ENCODE peak calls at places on chromosomes 2 and 18, in eight cellular contexts. W is adrenal gland, P is epithelial cell of esophagus, O is hepatocyte, N is lower leg skin, K is BJ, U is fibroblast of lung, J is glutamatergic neuron. G is an unnamed sample.

GRCh38 chr2:230863442-230864121 is 1.2 kb upstream of the ITM2C start:
- DNase-seq in W (no peak), P (no peak), O (no peak), N (no peak), K (no peak), U (no peak), J (no peak), G (no peak)

GRCh38 chr2:152510636-152511035 is 175.7 kb downstream of the FMNL2 start:
- DNase-seq in W (no peak), P (peak), O (no peak), N (no peak), K (no peak), U (no peak), J (no peak), G (no peak)

GRCh38 chr2:9001229-9001628 is 2.3 kb downstream of the MBOAT2 start:
- DNase-seq in W (no peak), P (peak), O (no peak), N (no peak), K (no peak), U (peak), J (no peak), G (peak)

GRCh38 chr2:42360493-42360889 is 526 bp downstream of the COX7A2L start:
- DNase-seq in W (no peak), P (no peak), O (no peak), N (no peak), K (no peak), U (no peak), J (no peak), G (no peak)

GRCh38 chr2:232903989-232904388 is 33.9 kb downstream of the SNORC start:
- DNase-seq in W (no peak), P (no peak), O (peak), N (no peak), K (no peak), U (no peak), J (no peak), G (no peak)

GRCh38 chr2:64852771-64853241 is 136.4 kb upstream of the SLC1A4 start:
- DNase-seq in W (no peak), P (no peak), O (no peak), N (no peak), K (no peak), U (no peak), J (no peak), G (no peak)

GRCh38 chr2:241224851-241225438 is 36.5 kb downstream of the ANO7 start:
- DNase-seq in W (no peak), P (no peak), O (no peak), N (no peak), K (no peak), U (no peak), J (peak), G (no peak)

GRCh38 chr2:218569038-218569431 is 396 bp downstream of the CNOT9 start:
- DNase-seq in W (peak), P (peak), O (peak), N (peak), K (no peak), U (peak), J (peak), G (peak)

GRCh38 chr2:190627881-190628412 is 20.9 kb upstream of the NAB1 start:
- DNase-seq in W (no peak), P (peak), O (no peak), N (no peak), K (no peak), U (peak), J (peak), G (peak)

GRCh38 chr2:183782436-183782835 is 658.2 kb downstream of the NUP35 start:
- DNase-seq in W (no peak), P (no peak), O (no peak), N (no peak), K (no peak), U (no peak), J (no peak), G (no peak)

GRCh38 chr2:233994191-233994590 is 56.3 kb upstream of the SPP2 start:
- DNase-seq in W (no peak), P (no peak), O (no peak), N (no peak), K (no peak), U (no peak), J (no peak), G (no peak)

GRCh38 chr2:143361346-143361745 is 232.1 kb downstream of the ARHGAP15 start:
- DNase-seq in W (no peak), P (no peak), O (no peak), N (no peak), K (no peak), U (no peak), J (no peak), G (no peak)
- TF ChIP-seq CTCF in W (no peak), P (no peak), O (no peak), N (no peak), K (no peak), U (no peak), J (no peak), G (no peak)

GRCh38 chr2:137658433-137658832 is 305.8 kb upstream of the HNMT start:
- DNase-seq in W (no peak), P (no peak), O (no peak), N (no peak), K (no peak), U (no peak), J (no peak), G (no peak)

GRCh38 chr2:137654046-137654445 is 310.2 kb upstream of the HNMT start:
- DNase-seq in W (no peak), P (no peak), O (no peak), N (no peak), K (no peak), U (no peak), J (no peak), G (no peak)

GRCh38 chr2:137655812-137656211 is 308.5 kb upstream of the HNMT start:
- DNase-seq in W (no peak), P (no peak), O (no peak), N (no peak), K (no peak), U (no peak), J (no peak), G (no peak)

GRCh38 chr2:137659616-137660015 is 304.7 kb upstream of the HNMT start:
- DNase-seq in W (no peak), P (peak), O (peak), N (no peak), K (no peak), U (no peak), J (no peak), G (no peak)
- TF ChIP-seq CTCF in W (no peak), P (peak), O (peak), N (no peak), K (peak), U (no peak), J (no peak), G (no peak)

GRCh38 chr2:11745613-11746375 is 638 bp upstream of the LPIN1 start:
- DNase-seq in W (no peak), P (no peak), O (no peak), N (no peak), K (no peak), U (no peak), J (no peak), G (no peak)

GRCh38 chr2:11746376-11746806 is at the start of gene LPIN1:
- DNase-seq in W (peak), P (peak), O (peak), N (peak), K (no peak), U (peak), J (peak), G (peak)

GRCh38 chr2:11743531-11743815 is 3.0 kb upstream of the LPIN1 start:
- DNase-seq in W (no peak), P (no peak), O (no peak), N (no peak), K (no peak), U (no peak), J (no peak), G (no peak)

GRCh38 chr2:11743846-11744553 is 2.4 kb upstream of the LPIN1 start:
- DNase-seq in W (peak), P (peak), O (peak), N (peak), K (peak), U (peak), J (peak), G (peak)

GRCh38 chr2:11744631-11745394 is 1.6 kb upstream of the LPIN1 start:
- DNase-seq in W (no peak), P (no peak), O (peak), N (no peak), K (no peak), U (peak), J (peak), G (peak)
- TF ChIP-seq CTCF in W (peak), P (peak), O (peak), N (no peak), K (peak), U (peak), J (peak), G (peak)

GRCh38 chr2:40497251-40497859 is 45.5 kb upstream of the SLC8A1 start:
- DNase-seq in W (no peak), P (peak), O (no peak), N (no peak), K (no peak), U (no peak), J (no peak), G (no peak)
- TF ChIP-seq CTCF in W (no peak), P (no peak), O (no peak), N (no peak), K (no peak), U (peak), J (no peak), G (no peak)

GRCh38 chr18:31450409-31450808 is 2.9 kb downstream of the DSG3 start:
- DNase-seq in W (no peak), P (peak), O (no peak), N (no peak), K (no peak), U (peak), J (no peak), G (no peak)

GRCh38 chr18:31445908-31446307 is 1.6 kb upstream of the DSG3 start:
- DNase-seq in W (no peak), P (no peak), O (no peak), N (no peak), K (no peak), U (no peak), J (no peak), G (no peak)

GRCh38 chr18:31444142-31444541 is 3.4 kb upstream of the DSG3 start:
- DNase-seq in W (no peak), P (no peak), O (no peak), N (no peak), K (no peak), U (no peak), J (no peak), G (no peak)

GRCh38 chr18:31446854-31447253 is 687 bp upstream of the DSG3 start:
- DNase-seq in W (no peak), P (no peak), O (no peak), N (no peak), K (no peak), U (peak), J (no peak), G (no peak)

DNA sequence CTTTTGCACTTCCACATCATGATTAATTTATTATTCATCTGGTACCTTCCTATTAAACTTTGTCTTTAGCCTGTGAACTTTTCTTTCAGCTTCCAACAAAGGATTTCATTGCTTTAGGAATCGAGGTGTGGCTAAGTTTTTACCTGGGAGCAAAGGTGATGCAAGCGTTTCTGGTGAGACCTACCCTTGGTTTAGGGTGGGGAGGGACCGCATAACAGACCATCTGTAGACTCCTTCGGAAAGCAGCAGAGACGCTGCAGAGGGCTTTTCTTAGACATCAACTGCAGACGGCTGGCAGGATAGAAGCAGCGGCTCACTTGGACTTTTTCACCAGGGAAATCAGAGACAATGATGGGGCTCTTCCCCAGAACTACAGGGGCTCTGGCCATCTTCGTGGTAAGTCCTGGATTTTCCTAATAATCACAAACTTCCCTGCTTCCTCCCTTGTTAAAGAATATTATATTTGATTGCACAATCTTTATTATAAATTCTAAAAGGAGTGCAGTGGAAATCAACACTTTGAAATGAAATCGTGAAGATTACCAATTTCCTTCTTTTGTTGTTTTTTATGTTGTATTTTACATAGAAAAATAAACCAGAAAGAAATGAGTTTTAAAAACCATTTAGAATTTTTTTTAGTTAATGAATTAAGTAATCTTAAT is at the start of gene DSG3:
- DNase-seq in W (no peak), P (peak), O (no peak), N (peak), K (no peak), U (no peak), J (no peak), G (no peak)
- TF ChIP-seq CTCF in W (no peak), P (no peak), O (no peak), N (no peak), K (no peak), U (no peak), J (no peak), G (no peak)

GRCh38 chr2:61966087-61966727 is 60.7 kb downstream of the COMMD1 start:
- DNase-seq in W (no peak), P (no peak), O (no peak), N (no peak), K (no peak), U (no peak), J (no peak), G (no peak)

GRCh38 chr2:61969376-61969775 is 63.9 kb downstream of the COMMD1 start:
- DNase-seq in W (no peak), P (peak), O (no peak), N (no peak), K (no peak), U (no peak), J (no peak), G (no peak)

GRCh38 chr2:61967262-61967661 is 61.8 kb downstream of the COMMD1 start:
- DNase-seq in W (no peak), P (no peak), O (no peak), N (no peak), K (no peak), U (peak), J (no peak), G (peak)

GRCh38 chr2:61970807-61971556 is 65.5 kb downstream of the COMMD1 start:
- DNase-seq in W (no peak), P (peak), O (no peak), N (no peak), K (no peak), U (peak), J (no peak), G (no peak)
- TF ChIP-seq CTCF in W (no peak), P (peak), O (peak), N (no peak), K (no peak), U (no peak), J (no peak), G (no peak)

DNA sequence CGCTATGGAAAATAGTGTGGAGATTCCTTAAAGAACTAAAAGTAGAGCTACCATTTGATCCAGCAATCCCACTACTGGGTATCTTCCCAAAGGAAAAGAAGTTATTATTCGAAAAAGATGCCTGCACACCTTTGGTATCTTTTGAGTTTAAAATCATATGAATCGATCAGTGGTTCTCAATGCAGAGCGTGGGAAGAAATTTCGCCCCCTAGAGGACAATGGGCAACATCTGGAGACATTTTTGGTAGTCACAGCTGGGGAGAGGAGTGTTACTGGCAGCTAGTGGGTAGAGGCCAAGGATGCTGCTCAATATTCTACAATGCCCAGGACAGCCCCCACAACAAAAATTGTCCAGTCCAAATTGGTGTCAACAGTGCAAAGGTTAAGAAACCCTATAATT is 425.5 kb downstream of the LRATD1 start:
- DNase-seq in W (no peak), P (no peak), O (no peak), N (no peak), K (no peak), U (no peak), J (no peak), G (no peak)
- TF ChIP-seq CTCF in W (no peak), P (peak), O (peak), N (no peak), K (peak), U (peak), J (peak), G (peak)

DNA sequence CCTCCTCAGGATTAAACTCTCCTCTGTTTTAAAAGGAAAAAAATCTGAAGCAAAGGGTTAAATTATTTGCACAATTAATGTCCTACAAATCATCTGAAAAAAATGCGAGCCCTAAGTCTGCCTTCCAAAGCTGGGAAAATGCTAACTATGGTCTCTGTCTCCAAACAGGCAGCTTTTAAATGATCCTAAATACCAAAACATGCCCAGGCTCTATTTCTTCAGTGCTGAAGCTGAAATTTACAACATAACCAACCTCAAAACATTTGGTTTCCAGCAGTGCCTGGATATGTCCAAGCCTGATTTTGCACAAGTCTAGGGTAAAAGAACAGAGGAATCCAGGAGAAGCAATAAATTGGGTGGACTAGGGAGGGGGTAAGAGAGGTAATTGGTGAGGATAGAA is 57.2 kb downstream of the LBH start:
- DNase-seq in W (no peak), P (no peak), O (no peak), N (no peak), K (no peak), U (no peak), J (no peak), G (no peak)
- TF ChIP-seq CTCF in W (no peak), P (no peak), O (no peak), N (no peak), K (no peak), U (no peak), J (no peak), G (no peak)